ENCODE peak calls at places on chromosomes 3 and 15, in six cellular contexts. H, G, M, D, Z and A are unnamed samples.

GRCh38 chr3:129936757-129937156 is 37.8 kb upstream of the TRH start:
- DNase-seq in G (peak; percentile 10), Z (no peak), M (no peak), D (peak; percentile 48), H (peak; percentile 58), A (no peak)

GRCh38 chr3:184874709-184875644 is 63.0 kb downstream of the VPS8 start:
- DNase-seq in Z (peak; percentile 25), H (no peak), D (peak; percentile 54), M (peak; percentile 35), G (no peak), A (no peak)

GRCh38 chr3:185851959-185852358 is 27.1 kb upstream of the IGF2BP2 start:
- DNase-seq in D (no peak), M (no peak), H (no peak), G (no peak), Z (no peak), A (no peak)

GRCh38 chr3:190325923-190326322 is 3.7 kb upstream of the CLDN1 start:
- DNase-seq in G (no peak), D (no peak), H (no peak), M (no peak), Z (no peak), A (no peak)

GRCh38 chr3:129064969-129065726 is 4.6 kb downstream of the GP9 start:
- DNase-seq in G (no peak), D (no peak), M (no peak), H (peak; percentile 88), Z (no peak), A (no peak)

GRCh38 chr3:49534581-49535495 is 19.4 kb upstream of the BSN start:
- DNase-seq in Z (no peak), G (peak; percentile 89), H (no peak), D (no peak), M (no peak), A (no peak)

GRCh38 chr15:40338921-40339620 is 1.7 kb downstream of the CCDC9B start:
- DNase-seq in D (peak; percentile 87), M (no peak), Z (no peak), G (no peak), H (no peak), A (no peak)

GRCh38 chr15:49187537-49188245 is 17.6 kb downstream of the GALK2 start:
- DNase-seq in H (no peak), Z (no peak), M (no peak), G (no peak), D (no peak), A (no peak)

GRCh38 chr15:63059075-63059474 is 16.5 kb downstream of the TPM1 start:
- DNase-seq in M (no peak), G (no peak), H (no peak), D (no peak), Z (no peak), A (no peak)

GRCh38 chr3:152834354-152835310 is at the start of gene P2RY1:
- DNase-seq in H (peak; percentile 83), Z (no peak), D (peak; percentile 91), G (peak; percentile 21), M (no peak), A (peak; percentile 32)

GRCh38 chr15:82548700-82549099 is 8.4 kb upstream of the RPS17 start:
- DNase-seq in G (no peak), M (no peak), D (no peak), H (no peak), Z (no peak), A (no peak)

GRCh38 chr15:87623832-87624231 is 632.7 kb downstream of the NTRK3 start:
- DNase-seq in Z (no peak), M (no peak), H (no peak), G (no peak), D (no peak), A (no peak)

GRCh38 chr15:49328941-49329340 is 94.1 kb upstream of the FGF7 start:
- DNase-seq in M (no peak), G (no peak), H (no peak), D (no peak), Z (no peak), A (no peak)

GRCh38 chr15:95025924-95026728 is 794.8 kb downstream of the MCTP2 start:
- DNase-seq in H (no peak), D (peak; percentile 78), Z (no peak), G (no peak), M (no peak), A (no peak)

GRCh38 chr3:27633224-27633545 is 88.9 kb downstream of the EOMES start:
- DNase-seq in M (peak; percentile 55), H (peak; percentile 43), G (no peak), Z (no peak), D (no peak), A (no peak)

GRCh38 chr3:167110906-167111305 is 269.2 kb downstream of the ZBBX start:
- DNase-seq in D (peak; percentile 7), G (peak; percentile 62), M (peak; percentile 15), Z (no peak), H (no peak), A (no peak)

GRCh38 chr3:52085883-52086282 is 29.5 kb upstream of the DUSP7 start:
- DNase-seq in Z (no peak), G (no peak), H (no peak), M (no peak), D (no peak), A (no peak)

GRCh38 chr15:68576253-68577236 is 2.2 kb upstream of the CORO2B start:
- DNase-seq in M (no peak), H (no peak), G (no peak), D (no peak), Z (no peak), A (no peak)

GRCh38 chr3:69524826-69525225 is 138.9 kb upstream of the FRMD4B start:
- DNase-seq in D (no peak), Z (no peak), H (no peak), M (no peak), G (no peak), A (no peak)

GRCh38 chr3:25428003-25428861 is at the start of gene RARB:
- DNase-seq in M (peak; percentile 4), H (peak; percentile 58), G (peak; percentile 10), D (peak; percentile 83), Z (no peak), A (no peak)

GRCh38 chr15:59298255-59298856 is 74.3 kb downstream of the MYO1E start:
- DNase-seq in Z (peak; percentile 58), H (no peak), M (no peak), D (peak; percentile 81), G (no peak), A (peak; percentile 30)

GRCh38 chr3:134132961-134133360 is 103.2 kb upstream of the SLCO2A1 start:
- DNase-seq in Z (no peak), G (no peak), H (no peak), D (no peak), M (no peak), A (no peak)

GRCh38 chr3:69770976-69771634 is 31.8 kb downstream of the MITF start:
- DNase-seq in M (no peak), G (no peak), Z (no peak), D (no peak), H (no peak), A (no peak)

GRCh38 chr15:32823750-32824149 is 105.9 kb downstream of the GREM1 start:
- DNase-seq in G (no peak), M (no peak), H (no peak), D (no peak), Z (no peak), A (no peak)

GRCh38 chr3:69330891-69331400 is 54.9 kb downstream of the FRMD4B start:
- DNase-seq in D (no peak), M (no peak), H (no peak), G (no peak), Z (no peak), A (no peak)

GRCh38 chr3:49602877-49603411 is 48.7 kb downstream of the BSN start:
- DNase-seq in M (no peak), Z (no peak), H (peak; percentile 26), D (peak; percentile 43), G (no peak), A (no peak)

GRCh38 chr3:101941253-101942039 is 92.1 kb downstream of the NFKBIZ start:
- DNase-seq in D (no peak), M (no peak), Z (no peak), H (no peak), G (no peak), A (no peak)

GRCh38 chr15:64599716-64600115 is 139.3 kb downstream of the ZNF609 start:
- DNase-seq in Z (no peak), H (no peak), G (no peak), D (no peak), M (no peak), A (no peak)

GRCh38 chr3:125192190-125193035 is 20.1 kb downstream of the SLC12A8 start:
- DNase-seq in H (no peak), D (no peak), G (no peak), Z (peak; percentile 19), M (no peak), A (no peak)

GRCh38 chr3:30720586-30721313 is 114.3 kb downstream of the TGFBR2 start:
- DNase-seq in Z (no peak), H (no peak), D (peak; percentile 8), G (no peak), M (no peak), A (no peak)

GRCh38 chr15:78448441-78449219 is 10.6 kb downstream of the IREB2 start:
- DNase-seq in Z (no peak), H (no peak), G (no peak), M (no peak), D (no peak), A (no peak)

GRCh38 chr15:50051344-50051743 is 67.7 kb downstream of the ATP8B4 start:
- DNase-seq in G (no peak), Z (no peak), D (no peak), M (no peak), H (no peak), A (no peak)

GRCh38 chr3:90099493-90099892 is 992.1 kb downstream of the EPHA3 start:
- DNase-seq in M (no peak), G (no peak), D (no peak), H (no peak), Z (no peak), A (no peak)

GRCh38 chr3:163939926-163940325 is 1138.4 kb downstream of the SI start:
- DNase-seq in H (no peak), Z (no peak), G (no peak), D (peak; percentile 41), M (no peak), A (no peak)

GRCh38 chr3:25001041-25001591 is 426.9 kb upstream of the RARB start:
- DNase-seq in Z (no peak), H (no peak), G (no peak), M (no peak), D (no peak), A (no peak)